ENCODE peak calls at places on chromosomes 1 and 21, in seven cellular contexts. E, S, U, J, Z, N and D are unnamed samples.

GRCh38 chr1:94935059-94935458 is 8.1 kb upstream of the CNN3 start:
- DNase-seq in E (no peak), S (no peak), U (no peak), J (no peak), Z (no peak), N (no peak), D (no peak)

GRCh38 chr1:9201421-9202239 is 32.9 kb upstream of the H6PD start:
- DNase-seq in E (no peak), S (no peak), U (no peak), J (peak; percentile 86), Z (no peak), N (peak; percentile 25), D (no peak)

GRCh38 chr1:24255226-24255625 is 63.9 kb upstream of the GRHL3 start:
- DNase-seq in E (no peak), S (no peak), U (no peak), J (no peak), Z (peak; percentile 37), N (no peak), D (no peak)

GRCh38 chr21:42581676-42582371 is 68.2 kb downstream of the SLC37A1 start:
- DNase-seq in E (no peak), S (no peak), U (no peak), J (no peak), Z (no peak), N (no peak), D (no peak)

GRCh38 chr21:43274946-43275310 is 106.1 kb downstream of the CRYAA start:
- DNase-seq in E (no peak), S (no peak), U (no peak), J (no peak), Z (no peak), N (no peak), D (no peak)

GRCh38 chr1:11413907-11414495 is 65.0 kb upstream of the DISP3 start:
- DNase-seq in E (no peak), S (no peak), U (no peak), J (no peak), Z (no peak), N (no peak), D (no peak)

GRCh38 chr1:206117151-206117948 is at the start of gene AVPR1B:
- DNase-seq in E (peak; percentile 29), S (no peak), U (peak; percentile 15), J (peak; percentile 15), Z (no peak), N (no peak), D (no peak)

GRCh38 chr1:201945863-201946223 is 505 bp downstream of the LMOD1 start:
- DNase-seq in E (no peak), S (no peak), U (no peak), J (no peak), Z (no peak), N (no peak), D (no peak)

GRCh38 chr1:17472814-17473213 is 33.3 kb upstream of the RCC2 start:
- DNase-seq in E (no peak), S (no peak), U (no peak), J (no peak), Z (no peak), N (no peak), D (no peak)

GRCh38 chr1:154353966-154354365 is 28.6 kb downstream of the ATP8B2 start:
- DNase-seq in E (no peak), S (no peak), U (no peak), J (no peak), Z (no peak), N (no peak), D (no peak)

GRCh38 chr1:185960377-185961151 is 226.4 kb downstream of the HMCN1 start:
- DNase-seq in E (no peak), S (no peak), U (no peak), J (peak; percentile 7), Z (no peak), N (no peak), D (no peak)

GRCh38 chr21:37339527-37339889 is 27.1 kb upstream of the DYRK1A start:
- DNase-seq in E (no peak), S (no peak), U (no peak), J (no peak), Z (no peak), N (no peak), D (no peak)

GRCh38 chr1:98669355-98670296 is 8.1 kb downstream of the SNX7 start:
- DNase-seq in E (no peak), S (no peak), U (no peak), J (peak; percentile 52), Z (no peak), N (no peak), D (no peak)

GRCh38 chr1:241250465-241250864 is 106.5 kb downstream of the RGS7 start:
- DNase-seq in E (no peak), S (no peak), U (no peak), J (no peak), Z (no peak), N (no peak), D (no peak)

GRCh38 chr1:6117064-6117463 is 63.1 kb downstream of the CHD5 start:
- DNase-seq in E (no peak), S (no peak), U (no peak), J (no peak), Z (no peak), N (no peak), D (no peak)